ENCODE peak calls at places on chromosomes 16 and 17, in four cellular contexts. F, I, U and W are unnamed samples.
A peak's percentile ranks its signal among the peaks of the same experiment; 100 is the strongest.

GRCh38 chr16:80200079-80200478 is 340.7 kb upstream of the DYNLRB2 start:
- DNase-seq in F (no peak), U (no peak), I (no peak), W (no peak)

GRCh38 chr17:42184717-42185496 is at the start of gene HCRT:
- DNase-seq in I (no peak), U (no peak), F (no peak), W (no peak)

GRCh38 chr17:66713533-66714042 is 121.3 kb upstream of the CACNG5 start:
- DNase-seq in F (no peak), U (no peak), I (peak; percentile 85), W (no peak)

GRCh38 chr17:57940217-57940616 is 15.0 kb downstream of the CUEDC1 start:
- DNase-seq in U (no peak), F (no peak), I (no peak), W (no peak)

GRCh38 chr17:68101992-68102758 is 66.6 kb downstream of the KPNA2 start:
- DNase-seq in U (no peak), I (no peak), F (no peak), W (no peak)

GRCh38 chr16:81388357-81388756 is 56.3 kb upstream of the CMIP start:
- DNase-seq in U (no peak), I (no peak), F (no peak), W (no peak)

GRCh38 chr16:14308357-14308723 is 237.2 kb downstream of the MRTFB start:
- DNase-seq in U (no peak), F (no peak), I (no peak), W (no peak)

GRCh38 chr17:12918132-12918531 is 99.7 kb downstream of the ELAC2 start:
- DNase-seq in F (no peak), U (no peak), I (no peak), W (no peak)

GRCh38 chr16:89096768-89097527 is 3.3 kb downstream of the ACSF3 start:
- DNase-seq in I (no peak), F (no peak), U (no peak), W (no peak)

GRCh38 chr17:31595076-31595475 is 203.6 kb downstream of the RAB11FIP4 start:
- DNase-seq in U (no peak), I (no peak), F (no peak), W (no peak)

GRCh38 chr17:36590082-36590481 is 1.6 kb upstream of the DHRS11 start:
- DNase-seq in U (peak; percentile 75), I (no peak), F (no peak), W (no peak)

GRCh38 chr17:66123163-66123562 is 68.8 kb downstream of the CEP112 start:
- DNase-seq in I (no peak), F (no peak), U (no peak), W (no peak)

GRCh38 chr16:85717393-85718152 is 28.8 kb upstream of the GINS2 start:
- DNase-seq in I (no peak), U (peak; percentile 76), F (peak; percentile 60), W (no peak)

GRCh38 chr16:88785106-88785924 is at the start of gene PIEZO1:
- DNase-seq in U (peak; percentile 93), F (no peak), I (no peak), W (no peak)

GRCh38 chr16:27539120-27539519 is 10.6 kb downstream of the GTF3C1 start:
- DNase-seq in F (no peak), I (no peak), U (peak; percentile 17), W (no peak)

GRCh38 chr17:64500923-64501765 is 4.3 kb upstream of the POLG2 start:
- DNase-seq in F (no peak), I (no peak), U (no peak), W (no peak)

GRCh38 chr17:78128616-78129384 is at the start of gene TMC6:
- DNase-seq in I (no peak), U (peak; percentile 98), F (peak; percentile 87), W (no peak)

GRCh38 chr17:74528491-74529199 is 2.6 kb downstream of the CD300LB start:
- DNase-seq in U (no peak), I (peak; percentile 76), F (no peak), W (no peak)

GRCh38 chr17:40349477-40350409 is 14.8 kb downstream of the GJD3 start:
- DNase-seq in I (no peak), F (no peak), U (no peak), W (no peak)

GRCh38 chr16:64892843-64893242 is 229.0 kb downstream of the CDH11 start:
- DNase-seq in I (no peak), F (no peak), U (no peak), W (no peak)

GRCh38 chr17:29138991-29139682 is 41.1 kb downstream of the MYO18A start:
- DNase-seq in I (no peak), U (no peak), F (no peak), W (no peak)

GRCh38 chr17:78589885-78590284 is 12.7 kb upstream of the DNAH17 start:
- DNase-seq in I (no peak), F (no peak), U (no peak), W (no peak)

GRCh38 chr17:15945493-15946209 is 721 bp downstream of the ADORA2B start:
- DNase-seq in I (no peak), U (peak; percentile 47), F (no peak), W (no peak)

GRCh38 chr17:4173771-4174170 is 30.8 kb downstream of the CYB5D2 start:
- DNase-seq in F (no peak), I (no peak), U (no peak), W (no peak)

GRCh38 chr16:64920211-64920610 is 201.7 kb downstream of the CDH11 start:
- DNase-seq in I (no peak), F (no peak), U (no peak), W (no peak)

GRCh38 chr17:1783271-1783670 is 21.4 kb downstream of the SERPINF1 start:
- DNase-seq in F (no peak), I (no peak), U (no peak), W (no peak)

GRCh38 chr17:2237960-2238359 is 65.6 kb downstream of the SMG6 start:
- DNase-seq in U (no peak), I (no peak), F (no peak), W (no peak)

GRCh38 chr17:66379539-66379938 is 77.1 kb downstream of the PRKCA start:
- DNase-seq in I (no peak), U (no peak), F (no peak), W (no peak)

GRCh38 chr16:54875443-54875842 is 55.2 kb upstream of the IRX5 start:
- DNase-seq in F (no peak), U (no peak), I (no peak), W (peak; percentile 50)

GRCh38 chr17:17603178-17603894 is 11.8 kb upstream of the PEMT start:
- DNase-seq in F (no peak), I (no peak), U (no peak), W (no peak)

GRCh38 chr17:17606416-17607000 is 15.0 kb upstream of the PEMT start:
- DNase-seq in F (no peak), U (peak; percentile 72), I (no peak), W (no peak)

GRCh38 chr17:17605083-17605746 is 13.7 kb upstream of the PEMT start:
- DNase-seq in F (peak; percentile 46), I (no peak), U (no peak), W (no peak)

GRCh38 chr17:17603895-17604225 is 12.4 kb upstream of the PEMT start:
- DNase-seq in U (no peak), I (no peak), F (no peak), W (no peak)

DNA sequence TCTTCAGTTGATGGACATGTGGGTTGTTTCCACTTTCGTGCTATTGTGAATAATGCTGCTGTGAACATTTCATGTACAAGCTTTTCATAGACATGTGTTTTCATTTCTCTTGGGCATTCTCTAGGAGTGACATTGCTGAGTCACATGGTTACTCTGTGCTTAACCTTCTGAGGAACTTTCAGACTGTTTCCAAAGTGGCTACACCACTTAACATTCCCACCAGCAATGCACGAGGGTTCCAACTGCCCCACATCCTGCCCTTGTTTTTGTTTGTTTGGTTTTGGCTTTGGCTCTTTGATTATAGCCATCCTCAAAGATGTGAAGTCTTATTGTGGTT is 14.2 kb upstream of the PEMT start:
- DNase-seq in I (no peak), F (no peak), U (no peak), W (no peak)
- TF ChIP-seq CBX5 in I (no peak), F (no peak), U (no peak), W (no peak)

GRCh38 chr17:10262451-10262850 is 64.0 kb upstream of the GAS7 start:
- DNase-seq in U (no peak), F (no peak), I (no peak), W (no peak)
- TF ChIP-seq CBX5 in U (no peak), F (no peak), I (no peak), W (no peak)

DNA sequence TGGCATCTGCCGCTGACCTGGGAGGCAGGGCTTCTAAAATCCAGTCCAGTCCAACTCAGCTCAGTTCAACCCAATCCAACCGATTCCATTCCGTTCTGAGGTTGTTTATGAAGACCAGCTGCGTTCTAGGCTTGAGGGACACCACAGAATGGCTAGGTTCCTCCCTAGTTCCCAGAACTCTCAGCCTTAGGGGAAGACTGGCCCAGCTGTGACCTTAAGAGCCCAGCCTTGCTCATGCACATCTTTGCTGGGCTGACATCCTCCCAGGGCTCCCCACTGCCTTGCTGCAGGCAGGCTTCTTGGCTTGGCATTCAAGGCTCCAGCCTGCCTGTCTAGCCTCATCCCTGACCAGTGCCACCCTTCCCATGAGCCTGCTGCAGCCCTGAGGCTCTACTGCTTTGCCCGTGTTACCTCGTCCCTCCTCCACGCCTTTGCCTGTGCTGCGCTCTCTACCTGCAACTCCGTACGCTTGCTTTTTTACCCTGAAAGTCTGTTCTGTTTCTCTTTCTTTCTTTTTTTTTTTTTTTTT is 7.9 kb downstream of the SLC12A3 start:
- DNase-seq in F (no peak), U (no peak), I (no peak), W (no peak)
- TF ChIP-seq CBX5 in F (no peak), U (no peak), I (no peak), W (no peak)

DNA sequence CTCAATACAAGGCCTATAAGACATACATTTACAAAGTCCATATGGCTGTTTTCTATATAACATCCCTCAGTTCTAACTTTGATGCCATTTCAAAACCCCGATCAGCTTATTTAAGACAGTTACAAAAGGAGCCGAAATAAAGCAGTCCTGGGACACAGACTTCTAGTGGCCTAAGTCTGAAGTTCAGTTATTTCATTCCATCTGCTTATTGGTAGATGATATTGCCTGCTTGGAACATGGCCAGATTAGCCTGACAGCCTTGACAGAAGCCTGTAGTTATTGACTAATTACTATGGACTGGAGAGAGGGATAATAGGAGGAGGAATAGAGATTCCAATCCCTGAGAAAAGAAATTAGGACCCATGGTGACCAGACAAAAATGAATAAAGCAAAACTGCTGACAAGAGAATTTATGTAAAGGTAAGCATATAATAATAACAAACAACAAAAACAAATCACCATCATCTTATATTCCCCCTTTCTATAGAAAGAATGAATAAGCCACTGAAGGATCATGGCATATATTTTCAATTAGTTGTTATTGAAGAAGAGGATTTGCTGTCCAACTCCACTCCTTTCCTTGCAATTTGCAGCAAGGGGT is 206.3 kb upstream of the TOM1L1 start:
- DNase-seq in F (no peak), U (no peak), I (no peak), W (no peak)
- TF ChIP-seq CBX5 in F (no peak), U (no peak), I (no peak), W (no peak)

GRCh38 chr16:10594312-10594950 is 14.0 kb upstream of the EMP2 start:
- DNase-seq in F (no peak), I (no peak), U (no peak), W (no peak)
- TF ChIP-seq CBX5 in F (no peak), I (no peak), U (no peak), W (no peak)

GRCh38 chr16:75506567-75506966 is 11.3 kb upstream of the CHST6 start:
- DNase-seq in U (no peak), I (no peak), F (peak; percentile 79), W (no peak)
- TF ChIP-seq CBX5 in U (no peak), I (no peak), F (peak; percentile 23), W (no peak)

GRCh38 chr16:24189941-24190340 is 66.2 kb upstream of the CACNG3 start:
- DNase-seq in F (no peak), U (no peak), I (no peak), W (no peak)
- TF ChIP-seq CBX5 in F (no peak), U (no peak), I (no peak), W (no peak)